ENCODE peak calls at places on chromosomes 3 and 15, in six cellular contexts. C is colonic mucosa; Y is suprapubic skin; J is CD8-positive, alpha-beta T cell; X is thoracic aorta; M is body of pancreas. W is an unnamed sample. For H3K4me1, the result is how much of the 10 kb centered on the place peaks cover.

GRCh38 chr3:37588761-37589160 is 272.9 kb upstream of the CTDSPL start:
- DNase-seq in M (no peak), Y (no peak), C (no peak), X (no peak), J (no peak), W (no peak)

GRCh38 chr3:33173672-33174071 is 44.9 kb downstream of the SUSD5 start:
- DNase-seq in C (no peak), J (no peak), X (no peak), Y (no peak), M (no peak), W (no peak)

GRCh38 chr3:61637088-61638051 is 76.0 kb downstream of the PTPRG start:
- DNase-seq in J (no peak), M (peak), C (peak), X (no peak), Y (no peak), W (peak)

GRCh38 chr3:187919018-187919417 is 173.8 kb upstream of the BCL6 start:
- DNase-seq in J (peak), Y (no peak), C (no peak), X (no peak), M (no peak), W (no peak)

GRCh38 chr3:18423401-18424212 is 1.5 kb downstream of the SATB1 start:
- DNase-seq in J (peak), C (peak), X (no peak), M (peak), Y (peak), W (peak)

GRCh38 chr15:89812126-89812846 is 2.4 kb downstream of the ANPEP start:
- DNase-seq in C (peak), J (no peak), M (peak), X (no peak), Y (peak), W (peak)

GRCh38 chr15:37037256-37037655 is 63.1 kb downstream of the MEIS2 start:
- DNase-seq in X (no peak), C (no peak), J (no peak), Y (no peak), M (no peak), W (no peak)

GRCh38 chr15:38864827-38865604 is 300.4 kb upstream of the RASGRP1 start:
- DNase-seq in X (no peak), M (no peak), J (no peak), Y (peak), C (no peak), W (no peak)

GRCh38 chr15:61128343-61128742 is 100.8 kb downstream of the RORA start:
- DNase-seq in Y (no peak), C (no peak), M (no peak), X (no peak), J (no peak), W (no peak)

GRCh38 chr15:65336767-65337435 is 32.4 kb downstream of the RNU5B-1 start:
- DNase-seq in Y (no peak), C (no peak), M (no peak), J (no peak), X (no peak), W (no peak)

GRCh38 chr3:10935846-10936631 is 56.5 kb upstream of the SLC6A1 start:
- DNase-seq in X (no peak), J (no peak), C (no peak), M (no peak), Y (peak), W (peak)

GRCh38 chr3:71202848-71203390 is 380.6 kb downstream of the FOXP1 start:
- DNase-seq in C (no peak), M (no peak), J (no peak), X (no peak), Y (no peak), W (no peak)

GRCh38 chr3:160053048-160053391 is 64.4 kb downstream of the IL12A start:
- DNase-seq in Y (no peak), M (no peak), J (no peak), C (no peak), X (no peak), W (no peak)

GRCh38 chr15:35725353-35725752 is 179.4 kb upstream of the DPH6 start:
- DNase-seq in C (no peak), X (no peak), J (no peak), Y (no peak), M (no peak), W (no peak)

GRCh38 chr15:48393650-48394049 is 62.4 kb downstream of the DUT start:
- DNase-seq in M (no peak), X (no peak), C (peak), J (no peak), Y (no peak), W (no peak)

GRCh38 chr3:173826901-173827609 is 429.5 kb downstream of the NLGN1 start:
- DNase-seq in C (no peak), X (no peak), M (no peak), Y (no peak), J (no peak), W (no peak)

GRCh38 chr15:74010929-74011540 is 16.5 kb downstream of the PML start:
- DNase-seq in J (no peak), Y (no peak), X (no peak), M (no peak), C (no peak), W (peak)

GRCh38 chr15:86064326-86064725 is 15.3 kb upstream of the AGBL1 start:
- DNase-seq in X (no peak), Y (no peak), M (no peak), C (no peak), J (no peak), W (no peak)
- H3K4me3 ChIP-seq in X (no peak), Y (no peak), M (no peak), C (no peak), J (no peak), W (no peak)

DNA sequence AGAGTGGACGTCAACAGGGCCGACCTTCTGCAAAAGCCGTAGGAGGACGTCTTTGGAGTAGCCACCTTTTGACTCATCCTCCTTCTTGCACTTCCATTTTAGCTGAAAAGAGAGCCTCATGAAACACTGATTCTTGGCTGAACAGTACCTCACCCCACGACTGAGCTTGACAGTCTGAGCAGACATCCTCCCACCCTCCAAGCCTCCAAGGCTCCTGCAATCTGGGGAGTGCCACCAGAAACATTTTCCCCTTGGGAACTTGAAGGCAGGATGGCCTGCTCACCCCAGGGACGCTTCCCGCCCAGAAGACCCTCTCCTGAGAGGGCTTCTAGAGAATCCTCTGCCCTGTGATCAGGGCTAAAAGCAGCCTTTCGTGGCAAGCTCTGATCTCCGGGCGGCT is 5.2 kb downstream of the C15orf62 start:
- DNase-seq in C (no peak), X (no peak), J (no peak), Y (no peak), M (no peak), W (no peak)
- H3K4me1 ChIP-seq in C (under half), X (under half), J (under half), Y (under half), M (under half), W (under half)

DNA sequence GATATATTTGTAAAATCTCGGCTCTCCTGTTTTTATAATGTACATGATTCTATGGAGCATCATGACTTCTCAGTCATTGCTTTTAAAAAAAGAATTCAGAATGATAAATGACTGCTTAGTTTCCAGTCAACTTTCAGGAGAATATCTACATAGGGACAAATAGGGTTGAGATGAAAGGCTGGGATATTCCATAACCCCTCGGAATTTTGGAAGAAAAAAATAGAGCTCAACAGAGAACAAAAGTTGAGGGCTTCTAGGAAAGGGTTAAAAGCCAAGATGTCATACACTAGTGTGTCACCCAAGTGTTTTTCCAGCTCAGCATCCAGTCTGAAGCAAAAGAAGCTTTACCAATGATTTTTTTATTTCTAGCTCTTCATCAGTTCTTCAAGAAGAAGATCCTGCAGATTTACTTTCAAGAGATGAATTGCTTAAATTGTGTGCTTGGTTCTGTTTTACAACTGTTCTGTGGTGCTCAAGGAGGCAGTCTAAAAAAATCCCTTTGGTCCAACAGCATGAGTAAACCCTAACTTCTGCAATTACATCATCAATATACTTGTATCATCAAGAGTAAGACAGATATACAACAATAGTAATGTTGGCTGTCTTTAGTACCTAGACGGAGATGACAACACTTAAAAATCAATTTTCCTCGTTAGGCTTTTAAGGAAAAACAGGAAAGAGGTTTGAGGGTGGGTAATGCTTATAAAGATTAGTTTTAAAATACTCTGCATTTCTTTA is 979 bp downstream of the UNC13C start:
- DNase-seq in J (no peak), M (no peak), X (no peak), C (no peak), Y (no peak), W (no peak)
- H3K4me3 ChIP-seq in J (no peak), M (no peak), X (peak), C (no peak), Y (peak), W (no peak)

GRCh38 chr3:141422961-141423582 is 54.8 kb downstream of the ZBTB38 start:
- DNase-seq in Y (no peak), C (no peak), J (no peak), X (no peak), M (no peak), W (no peak)
- H3K4me1 ChIP-seq in Y (under half), C (under half), J (under half), X (half or more), M (under half), W (under half)

DNA sequence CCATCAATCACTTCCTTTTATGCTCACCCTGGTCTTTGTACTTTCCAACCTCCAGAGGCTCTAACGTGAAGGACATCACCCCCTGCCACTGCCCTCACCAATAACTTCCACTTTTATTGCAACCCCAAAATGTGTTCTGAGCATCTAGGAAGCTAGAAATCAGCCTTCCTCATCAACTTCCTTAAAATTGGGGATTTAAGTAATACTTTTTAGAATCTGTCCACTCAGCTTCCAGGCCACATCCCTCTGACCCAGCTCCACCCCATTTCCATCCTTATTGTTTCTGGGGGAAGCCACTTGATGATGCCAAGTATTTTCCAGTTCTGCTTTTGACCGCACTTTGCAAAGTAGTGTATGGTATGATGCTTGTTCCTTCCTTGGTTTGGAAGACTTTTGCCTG is 73.5 kb upstream of the XCR1 start:
- DNase-seq in J (no peak), C (no peak), X (no peak), M (no peak), Y (no peak), W (no peak)
- H3K4me3 ChIP-seq in J (no peak), C (no peak), X (no peak), M (no peak), Y (no peak), W (no peak)

GRCh38 chr15:90866800-90867199 is 1.6 kb upstream of the FURIN start:
- DNase-seq in C (no peak), J (no peak), X (no peak), Y (no peak), M (no peak), W (no peak)
- H3K4me1 ChIP-seq in C (under half), J (under half), X (under half), Y (half or more), M (half or more), W (under half)

GRCh38 chr3:42525212-42525611 is 22.8 kb downstream of the VIPR1 start:
- DNase-seq in X (no peak), Y (no peak), C (no peak), M (no peak), J (no peak), W (no peak)

GRCh38 chr3:42525736-42526345 is 23.4 kb downstream of the VIPR1 start:
- DNase-seq in X (no peak), C (no peak), Y (no peak), J (no peak), M (no peak), W (no peak)

GRCh38 chr3:42526616-42527367 is 24.3 kb downstream of the VIPR1 start:
- DNase-seq in X (no peak), M (no peak), C (no peak), Y (no peak), J (peak), W (no peak)

GRCh38 chr3:42529463-42529862 is 27.0 kb downstream of the VIPR1 start:
- DNase-seq in J (peak), Y (no peak), C (no peak), M (no peak), X (no peak), W (no peak)

DNA sequence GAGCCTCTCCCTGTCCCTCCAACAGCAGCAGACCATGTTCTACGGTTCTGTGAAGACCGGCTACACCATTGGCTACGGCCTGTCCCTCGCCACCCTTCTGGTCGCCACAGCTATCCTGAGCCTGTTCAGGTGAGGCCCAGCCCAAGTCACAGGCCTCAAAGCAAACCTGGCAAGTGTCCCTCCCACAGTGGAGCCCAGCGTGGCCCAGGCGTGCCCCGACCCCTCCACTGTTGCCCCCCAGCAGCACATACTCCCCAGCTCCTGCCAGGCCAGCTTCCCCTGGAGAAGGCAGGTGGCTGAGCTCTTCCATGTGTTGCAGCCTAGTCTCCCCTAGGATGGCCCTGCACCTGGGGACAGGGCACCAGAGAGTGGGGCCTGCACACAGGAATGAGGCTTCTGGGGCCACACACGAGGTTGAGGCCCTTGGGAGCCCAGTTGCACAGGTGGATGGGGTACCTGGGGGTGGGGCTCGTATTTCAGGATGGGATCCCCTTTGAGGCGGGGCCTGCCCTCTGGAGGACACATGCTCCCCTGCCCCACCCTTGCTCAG is 25.0 kb downstream of the VIPR1 start:
- DNase-seq in Y (no peak), M (no peak), J (no peak), X (no peak), C (no peak), W (no peak)
- H3K4me3 ChIP-seq in Y (no peak), M (no peak), J (no peak), X (no peak), C (no peak), W (no peak)

GRCh38 chr3:66397745-66398144 is 103.1 kb downstream of the LRIG1 start:
- DNase-seq in Y (no peak), J (no peak), C (no peak), M (no peak), X (no peak), W (no peak)

GRCh38 chr3:66400381-66401156 is 100.3 kb downstream of the LRIG1 start:
- DNase-seq in Y (peak), X (no peak), J (no peak), M (no peak), C (no peak), W (no peak)

GRCh38 chr3:66396888-66397287 is 103.9 kb downstream of the LRIG1 start:
- DNase-seq in X (no peak), J (no peak), C (no peak), Y (peak), M (no peak), W (no peak)

GRCh38 chr3:66399529-66400232 is 101.1 kb downstream of the LRIG1 start:
- DNase-seq in Y (no peak), J (no peak), M (no peak), C (no peak), X (no peak), W (no peak)

DNA sequence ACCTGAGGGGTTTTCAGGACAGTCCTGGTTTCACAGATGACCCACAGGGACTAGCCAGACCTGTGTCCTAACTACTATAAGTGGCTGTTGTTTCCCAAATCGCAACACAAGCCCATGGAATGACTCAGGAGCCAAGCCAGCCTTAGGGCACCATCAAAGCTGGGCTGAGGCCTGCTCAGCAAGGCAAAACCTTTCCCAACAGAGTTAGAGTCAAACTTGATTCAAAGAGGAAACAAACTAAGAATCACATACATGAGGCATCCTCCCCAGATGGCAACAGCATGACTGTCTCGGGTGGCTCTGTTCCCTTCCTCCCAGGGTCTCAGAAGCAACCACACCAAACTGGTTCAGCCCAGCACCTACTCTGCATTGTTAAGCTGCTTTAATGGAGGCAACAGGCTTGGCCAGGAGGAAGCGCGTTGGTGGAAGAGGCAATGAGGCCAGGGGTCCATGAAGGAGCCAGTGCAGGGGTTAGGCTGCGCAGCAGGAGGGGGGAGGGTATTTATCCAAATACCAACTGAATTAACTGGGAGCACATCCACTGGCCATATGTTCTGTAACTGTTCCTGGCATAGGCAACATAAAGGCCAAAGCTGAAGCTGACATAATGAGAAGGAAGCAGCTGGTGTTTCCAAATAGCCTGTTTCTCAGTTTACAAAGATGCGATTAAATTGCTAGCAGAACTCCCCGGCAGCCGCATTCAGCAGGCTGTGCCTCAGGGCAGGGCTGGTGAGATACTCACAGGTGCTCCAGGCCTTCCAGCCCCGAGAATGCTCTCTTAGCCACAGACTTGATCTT is 102.4 kb downstream of the LRIG1 start:
- DNase-seq in X (no peak), J (no peak), Y (no peak), C (no peak), M (peak), W (no peak)
- H3K4me1 ChIP-seq in X (half or more), J (under half), Y (under half), C (under half), M (half or more), W (under half)

DNA sequence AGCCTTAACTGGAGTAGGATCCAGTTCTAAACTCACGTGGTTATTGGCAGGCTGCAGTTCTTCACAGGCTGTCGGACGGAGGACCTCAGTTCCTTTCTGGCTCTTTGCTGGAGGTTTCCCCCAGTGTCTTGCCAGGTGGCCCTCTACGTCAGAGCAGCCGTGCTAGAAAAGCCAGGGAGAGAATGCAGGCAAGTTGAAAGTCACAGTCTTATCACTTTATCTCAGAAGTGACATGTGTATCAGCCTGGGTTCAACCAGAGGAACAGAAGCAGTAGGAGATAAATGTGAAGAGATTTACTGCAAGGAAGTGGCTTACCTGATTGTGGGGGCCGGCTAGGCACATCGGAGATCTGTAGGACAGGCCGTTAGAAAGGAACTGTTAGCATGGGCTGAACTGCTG is 125.3 kb upstream of the BNIP2 start:
- DNase-seq in C (no peak), X (no peak), M (no peak), J (peak), Y (no peak), W (no peak)
- H3K4me3 ChIP-seq in C (no peak), X (no peak), M (no peak), J (no peak), Y (no peak), W (no peak)

DNA sequence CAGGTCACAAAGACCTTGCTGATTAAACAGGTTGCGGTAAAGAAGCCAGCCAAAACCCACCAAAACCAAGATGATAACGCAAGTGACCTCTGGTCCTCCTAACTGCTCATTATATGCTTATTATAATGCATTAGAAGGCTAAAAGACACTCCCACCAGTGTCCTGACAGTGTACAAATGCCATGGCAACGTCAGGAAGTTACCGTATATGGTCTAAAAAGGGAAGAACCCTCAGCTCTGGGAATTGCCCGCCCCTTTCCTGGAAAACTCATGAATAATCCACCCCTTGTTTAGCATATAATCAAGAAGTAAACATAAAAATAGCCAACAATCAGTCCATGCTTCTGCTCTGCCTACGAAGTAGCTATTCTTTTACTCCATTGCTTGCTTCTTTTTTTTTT is 108.1 kb downstream of the MAGI1 start:
- DNase-seq in Y (no peak), M (no peak), J (no peak), C (no peak), X (no peak), W (no peak)
- H3K4me1 ChIP-seq in Y (under half), M (under half), J (under half), C (under half), X (under half), W (under half)